ENCODE peak calls at places on chromosomes 4 and X, in seven cellular contexts. One of them, this sample, is unnamed.

GRCh38 chr4:169665039-169665732 is 44.8 kb downstream of the CLCN3 start:
- DNase-seq in SK-N-SH: no peak
- DNase-seq in A549: no peak
- DNase-seq in GM12878: no peak
- DNase-seq in K562: peak
- DNase-seq in H1: no peak
- DNase-seq in HCT116: no peak
- DNase-seq in this sample: peak

GRCh38 chr4:13627185-13627605 is 330 bp downstream of the BOD1L1 start:
- DNase-seq in A549: no peak
- DNase-seq in H1: no peak
- DNase-seq in HCT116: no peak
- DNase-seq in GM12878: no peak
- DNase-seq in K562: no peak
- DNase-seq in SK-N-SH: no peak
- DNase-seq in this sample: peak

GRCh38 chr4:7788687-7789425 is 150.8 kb downstream of the AFAP1 start:
- DNase-seq in SK-N-SH: no peak
- DNase-seq in H1: no peak
- DNase-seq in K562: no peak
- DNase-seq in HCT116: no peak
- DNase-seq in A549: no peak
- DNase-seq in GM12878: no peak
- DNase-seq in this sample: no peak

GRCh38 chrX:55488559-55489314 is 911 bp downstream of the USP51 start:
- DNase-seq in HCT116: no peak
- DNase-seq in GM12878: peak
- DNase-seq in H1: no peak
- DNase-seq in SK-N-SH: peak
- DNase-seq in K562: peak
- DNase-seq in A549: peak
- DNase-seq in this sample: peak

GRCh38 chr4:16418814-16419213 is 192.5 kb upstream of the TAPT1 start:
- DNase-seq in H1: no peak
- DNase-seq in GM12878: no peak
- DNase-seq in A549: peak
- DNase-seq in K562: no peak
- DNase-seq in SK-N-SH: no peak
- DNase-seq in HCT116: no peak
- DNase-seq in this sample: peak

GRCh38 chr4:13535708-13536361 is 8.5 kb downstream of the NKX3-2 start:
- DNase-seq in A549: no peak
- DNase-seq in HCT116: no peak
- DNase-seq in SK-N-SH: peak
- DNase-seq in GM12878: no peak
- DNase-seq in K562: no peak
- DNase-seq in H1: no peak
- DNase-seq in this sample: no peak

GRCh38 chr4:153655004-153655541 is 29.0 kb upstream of the TLR2 start:
- DNase-seq in K562: no peak
- DNase-seq in SK-N-SH: no peak
- DNase-seq in H1: no peak
- DNase-seq in HCT116: no peak
- DNase-seq in A549: no peak
- DNase-seq in GM12878: no peak
- DNase-seq in this sample: no peak

GRCh38 chrX:48787809-48788471 is 1.6 kb downstream of the GATA1 start:
- DNase-seq in SK-N-SH: no peak
- DNase-seq in H1: no peak
- DNase-seq in A549: no peak
- DNase-seq in K562: no peak
- DNase-seq in HCT116: no peak
- DNase-seq in GM12878: no peak
- DNase-seq in this sample: no peak

GRCh38 chr4:71713611-71714203 is 70.2 kb downstream of the GC start:
- DNase-seq in HCT116: peak
- DNase-seq in A549: peak
- DNase-seq in SK-N-SH: peak
- DNase-seq in H1: no peak
- DNase-seq in K562: peak
- DNase-seq in GM12878: no peak
- DNase-seq in this sample: peak

GRCh38 chr4:83917572-83917971 is 381.7 kb downstream of the GPAT3 start:
- DNase-seq in HCT116: no peak
- DNase-seq in H1: no peak
- DNase-seq in SK-N-SH: no peak
- DNase-seq in A549: peak
- DNase-seq in GM12878: no peak
- DNase-seq in K562: peak
- DNase-seq in this sample: no peak

GRCh38 chr4:156190606-156191005 is 236.9 kb upstream of the CTSO start:
- DNase-seq in SK-N-SH: no peak
- DNase-seq in H1: no peak
- DNase-seq in HCT116: no peak
- DNase-seq in A549: no peak
- DNase-seq in GM12878: no peak
- DNase-seq in K562: no peak
- DNase-seq in this sample: peak

GRCh38 chr4:36399762-36400353 is 118.4 kb downstream of the DTHD1 start:
- DNase-seq in H1: no peak
- DNase-seq in A549: peak
- DNase-seq in HCT116: no peak
- DNase-seq in SK-N-SH: no peak
- DNase-seq in K562: no peak
- DNase-seq in GM12878: peak
- DNase-seq in this sample: peak

GRCh38 chr4:182874946-182875345 is 42.2 kb downstream of the DCTD start:
- DNase-seq in K562: no peak
- DNase-seq in A549: no peak
- DNase-seq in SK-N-SH: no peak
- DNase-seq in GM12878: no peak
- DNase-seq in H1: no peak
- DNase-seq in HCT116: no peak
- DNase-seq in this sample: no peak

GRCh38 chr4:69970071-69970470 is 4.5 kb upstream of the CSN2 start:
- DNase-seq in H1: no peak
- DNase-seq in SK-N-SH: no peak
- DNase-seq in A549: no peak
- DNase-seq in GM12878: no peak
- DNase-seq in HCT116: no peak
- DNase-seq in K562: no peak
- DNase-seq in this sample: no peak

GRCh38 chr4:3418029-3418762 is 23.6 kb upstream of the HGFAC start:
- DNase-seq in K562: peak
- DNase-seq in HCT116: no peak
- DNase-seq in H1: no peak
- DNase-seq in A549: no peak
- DNase-seq in GM12878: no peak
- DNase-seq in SK-N-SH: no peak
- DNase-seq in this sample: no peak

GRCh38 chr4:52250124-52250523 is 199.0 kb downstream of the SPATA18 start:
- DNase-seq in K562: no peak
- DNase-seq in A549: no peak
- DNase-seq in H1: no peak
- DNase-seq in GM12878: no peak
- DNase-seq in SK-N-SH: no peak
- DNase-seq in HCT116: no peak
- DNase-seq in this sample: no peak

GRCh38 chrX:31629195-31629594 is 557.4 kb upstream of the FTHL17 start:
- DNase-seq in A549: no peak
- DNase-seq in K562: no peak
- DNase-seq in HCT116: no peak
- DNase-seq in SK-N-SH: no peak
- DNase-seq in GM12878: no peak
- DNase-seq in H1: no peak
- DNase-seq in this sample: no peak

GRCh38 chr4:5757091-5757490 is 46.1 kb downstream of the EVC start:
- DNase-seq in SK-N-SH: no peak
- DNase-seq in K562: no peak
- DNase-seq in A549: no peak
- DNase-seq in H1: no peak
- DNase-seq in GM12878: no peak
- DNase-seq in HCT116: no peak
- DNase-seq in this sample: no peak

DNA sequence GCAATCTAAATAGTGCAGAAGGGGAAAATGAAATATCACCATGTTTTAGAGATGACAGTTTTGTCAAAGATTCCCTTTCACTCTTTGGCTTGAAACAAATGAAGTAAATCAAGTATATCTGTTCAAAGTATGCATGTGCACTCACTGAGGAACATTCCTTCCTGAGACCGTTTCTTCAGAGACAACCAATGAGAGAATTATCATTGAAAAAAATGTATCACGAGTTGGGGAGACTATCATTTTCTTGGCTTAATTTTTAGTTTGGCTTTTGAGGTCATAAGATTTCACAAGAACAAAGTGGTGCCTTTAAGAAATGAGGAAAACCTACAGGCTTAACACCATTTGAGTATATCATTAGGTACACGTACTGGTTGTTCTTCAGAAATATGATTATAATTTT is 56.3 kb downstream of the PCDH7 start:
- DNase-seq in H1: no peak
- DNase-seq in A549: no peak
- DNase-seq in SK-N-SH: no peak
- DNase-seq in GM12878: no peak
- DNase-seq in HCT116: no peak
- DNase-seq in K562: no peak
- DNase-seq in this sample: no peak
- TF ChIP-seq MAX in H1: no peak
- TF ChIP-seq MAX in A549: no peak
- TF ChIP-seq MAX in SK-N-SH: no peak
- TF ChIP-seq MAX in GM12878: no peak
- TF ChIP-seq MAX in HCT116: no peak
- TF ChIP-seq MAX in K562: no peak
- TF ChIP-seq MAX in this sample: no peak

GRCh38 chr4:53734584-53735363 is 143.5 kb upstream of the LNX1 start:
- DNase-seq in SK-N-SH: no peak
- DNase-seq in A549: no peak
- DNase-seq in K562: no peak
- DNase-seq in H1: no peak
- DNase-seq in GM12878: no peak
- DNase-seq in HCT116: no peak
- DNase-seq in this sample: peak
- H3K4me2 ChIP-seq in SK-N-SH: peak
- H3K4me2 ChIP-seq in A549: no peak
- H3K4me2 ChIP-seq in K562: no peak
- H3K4me2 ChIP-seq in H1: no peak
- H3K4me2 ChIP-seq in GM12878: no peak
- H3K4me2 ChIP-seq in HCT116: no peak
- H3K4me2 ChIP-seq in this sample: peak

DNA sequence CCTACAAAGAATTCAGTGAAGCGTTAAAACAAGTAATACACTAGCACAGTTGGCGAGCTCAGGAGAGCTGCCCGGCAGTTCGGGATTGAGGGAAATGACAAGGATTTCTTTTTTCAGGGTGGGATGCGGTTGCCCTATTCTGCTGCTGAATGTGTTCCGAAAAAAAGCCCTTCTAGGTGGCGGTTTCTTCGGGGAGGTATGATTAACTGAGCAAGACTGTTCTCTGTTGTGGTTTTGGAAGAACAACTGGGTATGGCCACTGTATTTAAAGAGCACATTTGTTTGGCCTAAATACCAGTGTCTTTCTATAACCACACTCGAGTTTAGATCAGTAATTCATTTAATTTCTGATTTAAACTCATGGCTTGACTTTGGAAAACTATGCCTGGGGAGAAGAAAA is 459.7 kb upstream of the FAT1 start:
- DNase-seq in HCT116: no peak
- DNase-seq in SK-N-SH: no peak
- DNase-seq in A549: no peak
- DNase-seq in H1: no peak
- DNase-seq in K562: no peak
- DNase-seq in GM12878: no peak
- DNase-seq in this sample: no peak
- TF ChIP-seq MAX in HCT116: no peak
- TF ChIP-seq MAX in SK-N-SH: no peak
- TF ChIP-seq MAX in A549: no peak
- TF ChIP-seq MAX in H1: no peak
- TF ChIP-seq MAX in K562: no peak
- TF ChIP-seq MAX in GM12878: no peak
- TF ChIP-seq MAX in this sample: no peak

GRCh38 chrX:45765281-45765680 is 564.6 kb upstream of the DIPK2B start:
- DNase-seq in K562: no peak
- DNase-seq in GM12878: no peak
- DNase-seq in SK-N-SH: no peak
- DNase-seq in H1: no peak
- DNase-seq in HCT116: no peak
- DNase-seq in A549: no peak
- DNase-seq in this sample: no peak

GRCh38 chrX:45761920-45762319 is 561.2 kb upstream of the DIPK2B start:
- DNase-seq in A549: no peak
- DNase-seq in H1: no peak
- DNase-seq in HCT116: no peak
- DNase-seq in K562: no peak
- DNase-seq in GM12878: no peak
- DNase-seq in SK-N-SH: no peak
- DNase-seq in this sample: no peak

GRCh38 chrX:45765726-45766125 is 565.0 kb upstream of the DIPK2B start:
- DNase-seq in HCT116: no peak
- DNase-seq in SK-N-SH: no peak
- DNase-seq in K562: no peak
- DNase-seq in GM12878: no peak
- DNase-seq in A549: no peak
- DNase-seq in H1: no peak
- DNase-seq in this sample: no peak

GRCh38 chrX:45760187-45760742 is 559.6 kb upstream of the DIPK2B start:
- DNase-seq in K562: no peak
- DNase-seq in H1: no peak
- DNase-seq in HCT116: no peak
- DNase-seq in SK-N-SH: no peak
- DNase-seq in A549: no peak
- DNase-seq in GM12878: no peak
- DNase-seq in this sample: no peak

DNA sequence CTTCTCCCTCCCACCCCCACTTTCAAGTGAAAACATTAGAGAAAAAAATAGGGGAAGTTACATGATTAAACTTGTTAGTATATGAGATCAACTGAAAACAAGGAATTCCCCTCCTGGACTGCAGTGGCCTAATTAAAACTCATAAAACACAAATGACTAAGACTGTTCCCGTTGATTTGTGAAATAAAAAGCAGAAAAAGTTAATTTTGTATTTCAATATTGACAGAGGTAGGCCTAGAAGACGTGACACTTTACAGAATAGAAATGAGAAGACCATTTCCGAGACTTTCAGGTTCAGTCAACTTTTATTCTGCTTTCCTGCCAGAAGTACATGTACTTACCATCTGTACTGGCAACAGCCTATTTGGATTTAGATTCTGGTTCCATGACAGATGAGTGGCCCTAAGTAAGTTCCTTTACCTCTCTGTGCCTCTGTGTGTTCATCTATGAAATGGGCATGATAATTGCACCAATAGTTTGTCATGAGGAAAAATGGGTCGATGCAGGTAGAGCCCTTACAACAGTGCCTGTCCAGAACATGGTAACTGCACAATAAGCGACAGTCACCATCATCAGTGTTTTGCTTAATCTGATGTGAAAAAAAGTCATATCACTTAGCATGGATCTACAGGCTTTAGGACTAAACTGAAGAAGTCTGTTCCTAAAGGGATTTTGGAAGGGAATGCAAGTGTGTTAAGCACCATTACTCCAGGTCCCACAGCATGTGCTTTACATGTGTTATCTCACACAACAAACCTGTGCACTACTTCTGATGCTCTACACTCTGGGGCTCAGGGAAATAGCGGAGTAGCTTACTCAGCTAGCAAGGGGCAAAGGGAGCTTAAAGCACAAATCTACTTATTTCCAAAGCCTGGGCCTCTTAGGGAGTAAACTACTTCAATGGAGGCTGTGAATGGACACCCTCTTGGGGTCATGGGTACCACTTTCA is 562.3 kb upstream of the DIPK2B start:
- DNase-seq in GM12878: peak
- DNase-seq in SK-N-SH: no peak
- DNase-seq in H1: no peak
- DNase-seq in K562: no peak
- DNase-seq in HCT116: no peak
- DNase-seq in A549: no peak
- DNase-seq in this sample: peak
- H3K4me2 ChIP-seq in GM12878: peak
- H3K4me2 ChIP-seq in SK-N-SH: peak
- H3K4me2 ChIP-seq in H1: no peak
- H3K4me2 ChIP-seq in K562: no peak
- H3K4me2 ChIP-seq in HCT116: peak
- H3K4me2 ChIP-seq in A549: peak
- H3K4me2 ChIP-seq in this sample: peak

This sample was measured in endothelial cell of umbilical vein.